ENCODE peak calls at places on chromosomes 2 and 18, in four cellular contexts. F, X, K and Z are unnamed samples.

GRCh38 chr2:136363921-136364320 is 246.0 kb upstream of the CXCR4 start:
- DNase-seq in F (no peak), X (peak; percentile 54), K (no peak), Z (no peak)

GRCh38 chr2:69827796-69828540 is 1.5 kb upstream of the GMCL1 start:
- DNase-seq in F (no peak), X (peak; percentile 32), K (no peak), Z (no peak)

GRCh38 chr2:69482471-69482870 is 45.2 kb upstream of the NFU1 start:
- DNase-seq in F (no peak), X (no peak), K (no peak), Z (no peak)

GRCh38 chr2:100043246-100043890 is 99.0 kb downstream of the AFF3 start:
- DNase-seq in F (no peak), X (no peak), K (no peak), Z (no peak)

GRCh38 chr2:55168221-55169154 is 63.6 kb downstream of the CLHC1 start:
- DNase-seq in F (no peak), X (peak; percentile 75), K (peak; percentile 58), Z (peak; percentile 85)

GRCh38 chr2:190530211-190530639 is 4.3 kb downstream of the NEMP2 start:
- DNase-seq in F (no peak), X (peak; percentile 93), K (no peak), Z (no peak)

GRCh38 chr2:172995323-172996244 is 80.1 kb upstream of the MAP3K20 start:
- DNase-seq in F (no peak), X (peak; percentile 93), K (peak; percentile 45), Z (no peak)

GRCh38 chr2:96117701-96118588 is 1.6 kb upstream of the ADRA2B start:
- DNase-seq in F (no peak), X (no peak), K (no peak), Z (peak; percentile 61)

GRCh38 chr2:42840141-42840540 is 47.8 kb upstream of the HAAO start:
- DNase-seq in F (peak; percentile 5), X (no peak), K (peak; percentile 16), Z (no peak)

GRCh38 chr2:156470975-156471583 is 34.9 kb downstream of the GPD2 start:
- DNase-seq in F (no peak), X (no peak), K (no peak), Z (no peak)

GRCh38 chr2:79511320-79511951 is 1.4 kb upstream of the CTNNA2 start:
- DNase-seq in F (no peak), X (peak; percentile 62), K (no peak), Z (no peak)

GRCh38 chr2:11175293-11175795 is 20.1 kb downstream of the SLC66A3 start:
- DNase-seq in F (no peak), X (peak; percentile 85), K (no peak), Z (peak; percentile 27)

GRCh38 chr18:13239557-13239956 is 21.0 kb downstream of the LDLRAD4 start:
- DNase-seq in F (peak; percentile 44), X (no peak), K (peak; percentile 7), Z (no peak)

GRCh38 chr18:6648581-6648980 is 80.9 kb upstream of the ARHGAP28 start:
- DNase-seq in F (no peak), X (no peak), K (no peak), Z (no peak)

GRCh38 chr2:209556354-209556961 is 132.6 kb downstream of the MAP2 start:
- DNase-seq in F (no peak), X (peak; percentile 48), K (no peak), Z (no peak)

GRCh38 chr18:79613186-79613931 is 66.2 kb upstream of the CTDP1 start:
- DNase-seq in F (peak; percentile 30), X (no peak), K (peak; percentile 8), Z (peak; percentile 55)

GRCh38 chr18:65235966-65236634 is 514.7 kb upstream of the CDH7 start:
- DNase-seq in F (no peak), X (no peak), K (peak; percentile 13), Z (no peak)

GRCh38 chr2:12340164-12340563 is 376.6 kb upstream of the TRIB2 start:
- DNase-seq in F (no peak), X (peak; percentile 46), K (no peak), Z (no peak)

GRCh38 chr2:39981877-39982276 is 202.8 kb upstream of the THUMPD2 start:
- DNase-seq in F (no peak), X (peak; percentile 4), K (no peak), Z (no peak)

GRCh38 chr2:164839914-164840457 is 1.6 kb downstream of the COBLL1 start:
- DNase-seq in F (no peak), X (peak; percentile 56), K (no peak), Z (no peak)

GRCh38 chr2:131055169-131056065 is 37.8 kb downstream of the FAM168B start:
- DNase-seq in F (no peak), X (peak; percentile 78), K (no peak), Z (no peak)

GRCh38 chr18:45657357-45658335 is 42.4 kb downstream of the SLC14A2 start:
- DNase-seq in F (no peak), X (peak; percentile 16), K (no peak), Z (no peak)

GRCh38 chr2:159961005-159961404 is 101.4 kb downstream of the PLA2R1 start:
- DNase-seq in F (no peak), X (peak; percentile 55), K (no peak), Z (no peak)

GRCh38 chr18:2890606-2891005 is 43.8 kb downstream of the EMILIN2 start:
- DNase-seq in F (no peak), X (no peak), K (peak; percentile 3), Z (no peak)

GRCh38 chr2:120108049-120108448 is 95.2 kb downstream of the EPB41L5 start:
- DNase-seq in F (peak; percentile 65), X (peak; percentile 84), K (peak; percentile 21), Z (no peak)

GRCh38 chr18:9333441-9334350 is 877 bp upstream of the TWSG1 start:
- DNase-seq in F (peak; percentile 50), X (no peak), K (peak; percentile 20), Z (peak; percentile 66)

GRCh38 chr18:9991021-9992000 is 77.5 kb downstream of the VAPA start:
- DNase-seq in F (no peak), X (no peak), K (peak; percentile 20), Z (no peak)

GRCh38 chr2:237996041-237996593 is 29.3 kb downstream of the UBE2F start:
- DNase-seq in F (no peak), X (peak; percentile 64), K (no peak), Z (no peak)

GRCh38 chr2:15732341-15733077 is 140.8 kb downstream of the DDX1 start:
- DNase-seq in F (no peak), X (peak; percentile 11), K (no peak), Z (no peak)

GRCh38 chr2:1571477-1572417 is 158.5 kb downstream of the TPO start:
- DNase-seq in F (no peak), X (no peak), K (no peak), Z (peak; percentile 52)

GRCh38 chr2:213234641-213235040 is 49.6 kb upstream of the SPAG16 start:
- DNase-seq in F (no peak), X (no peak), K (no peak), Z (no peak)

GRCh38 chr2:226740039-226740648 is 59.5 kb downstream of the IRS1 start:
- DNase-seq in F (no peak), X (no peak), K (no peak), Z (no peak)

GRCh38 chr18:10475633-10476388 is 21.4 kb downstream of the APCDD1 start:
- DNase-seq in F (no peak), X (no peak), K (no peak), Z (no peak)

GRCh38 chr2:37730037-37730813 is 58.8 kb upstream of the CDC42EP3 start:
- DNase-seq in F (no peak), X (no peak), K (no peak), Z (no peak)

GRCh38 chr2:135164431-135164830 is 112.3 kb downstream of the RAB3GAP1 start:
- DNase-seq in F (no peak), X (peak; percentile 84), K (no peak), Z (no peak)

GRCh38 chr2:171086352-171087290 is 74.1 kb downstream of the TLK1 start:
- DNase-seq in F (peak; percentile 56), X (peak; percentile 50), K (peak; percentile 20), Z (no peak)

GRCh38 chr2:43348904-43349725 is 122.7 kb upstream of the ZFP36L2 start:
- DNase-seq in F (no peak), X (peak; percentile 58), K (peak; percentile 65), Z (peak; percentile 82)

GRCh38 chr2:239109916-239110545 is 262.1 kb downstream of the TWIST2 start:
- DNase-seq in F (no peak), X (no peak), K (no peak), Z (no peak)

GRCh38 chr2:239107936-239108335 is 260.1 kb downstream of the TWIST2 start:
- DNase-seq in F (no peak), X (no peak), K (no peak), Z (no peak)

GRCh38 chr2:239106971-239107370 is 259.1 kb downstream of the TWIST2 start:
- DNase-seq in F (no peak), X (no peak), K (no peak), Z (no peak)

GRCh38 chr2:239109041-239109915 is 261.4 kb downstream of the TWIST2 start:
- DNase-seq in F (peak; percentile 88), X (no peak), K (no peak), Z (no peak)

GRCh38 chr2:239108459-239108858 is 260.6 kb downstream of the TWIST2 start:
- DNase-seq in F (no peak), X (no peak), K (no peak), Z (no peak)
- H3K27ac ChIP-seq in F (no peak overlapping the region), X (no peak overlapping the region), K (no peak overlapping the region), Z (no peak overlapping the region)

DNA sequence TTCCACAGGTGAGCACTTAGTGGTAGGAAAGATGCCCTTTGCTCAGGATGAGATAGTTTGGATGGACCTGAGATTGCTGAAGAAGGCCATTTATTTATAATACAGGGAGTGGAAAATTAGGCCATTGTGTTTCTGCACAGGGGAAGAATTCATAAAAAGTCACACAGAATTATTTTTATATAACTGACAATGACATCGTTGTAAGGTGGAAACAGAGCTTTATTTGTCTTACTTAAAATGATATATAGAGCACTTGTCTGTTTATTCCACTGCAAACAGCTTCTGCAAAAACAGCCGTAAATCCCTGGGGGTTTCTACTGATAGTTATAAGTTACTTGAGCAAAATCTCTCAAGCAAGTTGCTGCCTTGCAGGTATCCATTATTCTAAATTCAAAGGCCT is 158.1 kb upstream of the ZNF521 start:
- DNase-seq in F (no peak), X (no peak), K (no peak), Z (no peak)
- H3K4me1 ChIP-seq in F (no peaks in the 10 kb centered on the region), X (no peaks in the 10 kb centered on the region), K (no peaks in the 10 kb centered on the region), Z (no peaks in the 10 kb centered on the region)

GRCh38 chr2:3611611-3612010 is 16.7 kb downstream of the COLEC11 start:
- DNase-seq in F (no peak), X (no peak), K (no peak), Z (peak; percentile 28)
- H3K4me3 ChIP-seq in F (no peak overlapping the region), X (no peak overlapping the region), K (no peak overlapping the region), Z (no peak overlapping the region)

DNA sequence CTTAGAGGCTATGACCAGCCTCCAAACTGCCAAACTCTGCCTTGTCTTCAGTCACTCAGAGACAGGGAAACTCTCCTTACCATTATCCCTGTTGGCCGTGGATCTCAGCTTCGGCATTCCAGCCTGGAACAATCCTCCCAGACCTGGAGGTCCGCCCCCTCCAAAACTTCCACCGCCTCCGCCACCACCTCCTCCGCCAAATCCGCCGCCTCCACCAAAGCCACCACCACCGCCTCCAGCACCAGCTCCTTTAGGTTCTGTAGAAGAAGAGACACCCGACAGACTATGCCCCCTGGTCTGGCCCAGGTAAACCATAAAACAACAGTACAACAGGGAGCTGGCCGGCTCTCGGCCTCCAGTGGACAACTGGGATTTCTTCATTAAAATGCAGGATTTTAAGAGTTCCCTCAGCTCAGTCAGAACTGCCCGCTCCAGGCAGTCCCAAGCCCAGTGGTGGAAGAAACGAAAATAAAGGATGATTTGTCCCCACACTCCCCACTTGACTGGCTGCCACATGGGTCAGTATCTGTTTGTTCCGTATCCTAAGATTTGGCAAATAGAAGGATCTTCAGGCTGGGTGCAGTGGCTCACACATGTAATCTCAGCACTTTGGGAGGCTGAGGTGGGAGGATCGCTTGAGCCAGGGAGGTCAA is 22.4 kb downstream of the WIPF1 start:
- DNase-seq in F (no peak), X (no peak), K (no peak), Z (no peak)
- H3K27ac ChIP-seq in F (no peak overlapping the region), X (no peak overlapping the region), K (peak overlapping the region; percentile 27), Z (peak overlapping the region; percentile 32)